ENCODE peak calls at places on chromosome 14, in nine cellular contexts. One of them, this sample, is unnamed.

GRCh38 chr14:76767681-76768055 is 6.4 kb downstream of the VASH1 start:
- DNase-seq in stomach: no peak
- DNase-seq in transverse colon: no peak
- DNase-seq in endothelial cell of umbilical vein: no peak
- DNase-seq in HepG2: no peak
- DNase-seq in Panc1: no peak
- DNase-seq in prostate gland: no peak
- DNase-seq in GM12878: no peak
- DNase-seq in GM23338: no peak
- DNase-seq in this sample: no peak

GRCh38 chr14:82385043-82385442 is 851.4 kb upstream of the SEL1L start:
- DNase-seq in stomach: no peak
- DNase-seq in transverse colon: no peak
- DNase-seq in endothelial cell of umbilical vein: no peak
- DNase-seq in HepG2: no peak
- DNase-seq in Panc1: no peak
- DNase-seq in prostate gland: peak; percentile 51
- DNase-seq in GM12878: no peak
- DNase-seq in GM23338: no peak
- DNase-seq in this sample: no peak

GRCh38 chr14:37466623-37467088 is 128.4 kb downstream of the FOXA1 start:
- DNase-seq in stomach: no peak
- DNase-seq in transverse colon: no peak
- DNase-seq in endothelial cell of umbilical vein: no peak
- DNase-seq in HepG2: peak; percentile 100
- DNase-seq in Panc1: no peak
- DNase-seq in prostate gland: no peak
- DNase-seq in GM12878: no peak
- DNase-seq in GM23338: no peak
- DNase-seq in this sample: no peak

GRCh38 chr14:103401223-103402214 is 16.3 kb downstream of the MARK3 start:
- DNase-seq in stomach: no peak
- DNase-seq in transverse colon: no peak
- DNase-seq in endothelial cell of umbilical vein: peak; percentile 79
- DNase-seq in HepG2: no peak
- DNase-seq in Panc1: no peak
- DNase-seq in prostate gland: no peak
- DNase-seq in GM12878: no peak
- DNase-seq in GM23338: peak; percentile 23
- DNase-seq in this sample: no peak

GRCh38 chr14:36346052-36346451 is 25.6 kb upstream of the MBIP start:
- DNase-seq in stomach: no peak
- DNase-seq in transverse colon: no peak
- DNase-seq in endothelial cell of umbilical vein: no peak
- DNase-seq in HepG2: no peak
- DNase-seq in Panc1: no peak
- DNase-seq in prostate gland: no peak
- DNase-seq in GM12878: no peak
- DNase-seq in GM23338: no peak
- DNase-seq in this sample: no peak

GRCh38 chr14:61570961-61571299 is 124.4 kb upstream of the HIF1A start:
- DNase-seq in stomach: no peak
- DNase-seq in transverse colon: no peak
- DNase-seq in endothelial cell of umbilical vein: no peak
- DNase-seq in HepG2: no peak
- DNase-seq in Panc1: no peak
- DNase-seq in prostate gland: no peak
- DNase-seq in GM12878: no peak
- DNase-seq in GM23338: no peak
- DNase-seq in this sample: no peak

GRCh38 chr14:31080060-31080459 is 53.9 kb upstream of the STRN3 start:
- DNase-seq in stomach: no peak
- DNase-seq in transverse colon: no peak
- DNase-seq in endothelial cell of umbilical vein: no peak
- DNase-seq in HepG2: no peak
- DNase-seq in Panc1: no peak
- DNase-seq in prostate gland: no peak
- DNase-seq in GM12878: no peak
- DNase-seq in GM23338: no peak
- DNase-seq in this sample: no peak

GRCh38 chr14:32980178-32980886 is 41.7 kb downstream of the NPAS3 start:
- DNase-seq in stomach: no peak
- DNase-seq in transverse colon: no peak
- DNase-seq in endothelial cell of umbilical vein: no peak
- DNase-seq in HepG2: no peak
- DNase-seq in Panc1: no peak
- DNase-seq in prostate gland: no peak
- DNase-seq in GM12878: no peak
- DNase-seq in GM23338: no peak
- DNase-seq in this sample: no peak

GRCh38 chr14:22391908-22392307 is 197.1 kb downstream of the DAD1 start:
- DNase-seq in stomach: peak; percentile 74
- DNase-seq in transverse colon: peak; percentile 39
- DNase-seq in endothelial cell of umbilical vein: peak; percentile 78
- DNase-seq in HepG2: peak; percentile 73
- DNase-seq in Panc1: no peak
- DNase-seq in prostate gland: peak; percentile 52
- DNase-seq in GM12878: peak; percentile 68
- DNase-seq in GM23338: peak; percentile 84
- DNase-seq in this sample: no peak

GRCh38 chr14:64861916-64862315 is 17.8 kb downstream of the SPTB start:
- DNase-seq in stomach: no peak
- DNase-seq in transverse colon: no peak
- DNase-seq in endothelial cell of umbilical vein: no peak
- DNase-seq in HepG2: no peak
- DNase-seq in Panc1: no peak
- DNase-seq in prostate gland: no peak
- DNase-seq in GM12878: no peak
- DNase-seq in GM23338: peak; percentile 37
- DNase-seq in this sample: no peak

GRCh38 chr14:36227802-36228201 is 51.3 kb upstream of the PTCSC3 start:
- DNase-seq in stomach: peak; percentile 37
- DNase-seq in transverse colon: peak; percentile 14
- DNase-seq in endothelial cell of umbilical vein: peak; percentile 53
- DNase-seq in HepG2: no peak
- DNase-seq in Panc1: no peak
- DNase-seq in prostate gland: no peak
- DNase-seq in GM12878: no peak
- DNase-seq in GM23338: no peak
- DNase-seq in this sample: no peak

GRCh38 chr14:90388437-90388836 is 8.4 kb upstream of the CALM1 start:
- DNase-seq in stomach: peak; percentile 40
- DNase-seq in transverse colon: peak; percentile 52
- DNase-seq in endothelial cell of umbilical vein: peak; percentile 26
- DNase-seq in HepG2: no peak
- DNase-seq in Panc1: no peak
- DNase-seq in prostate gland: no peak
- DNase-seq in GM12878: no peak
- DNase-seq in GM23338: peak; percentile 74
- DNase-seq in this sample: no peak
- TF ChIP-seq CTCF in stomach: no peak
- TF ChIP-seq CTCF in transverse colon: no peak
- TF ChIP-seq CTCF in endothelial cell of umbilical vein: no peak
- TF ChIP-seq CTCF in HepG2: no peak
- TF ChIP-seq CTCF in Panc1: no peak
- TF ChIP-seq CTCF in prostate gland: no peak
- TF ChIP-seq CTCF in GM12878: no peak
- TF ChIP-seq CTCF in GM23338: no peak
- TF ChIP-seq CTCF in this sample: no peak

GRCh38 chr14:68668028-68668427 is 124.8 kb downstream of the ZFP36L1 start:
- DNase-seq in stomach: no peak
- DNase-seq in transverse colon: no peak
- DNase-seq in endothelial cell of umbilical vein: no peak
- DNase-seq in HepG2: no peak
- DNase-seq in Panc1: no peak
- DNase-seq in prostate gland: no peak
- DNase-seq in GM12878: no peak
- DNase-seq in GM23338: no peak
- DNase-seq in this sample: no peak
- H3K36me3 ChIP-seq in stomach: no peaks in the 10 kb centered on the region
- H3K36me3 ChIP-seq in transverse colon: no peaks in the 10 kb centered on the region
- H3K36me3 ChIP-seq in endothelial cell of umbilical vein: no peaks in the 10 kb centered on the region
- H3K36me3 ChIP-seq in HepG2: no peaks in the 10 kb centered on the region
- H3K36me3 ChIP-seq in Panc1: no peaks in the 10 kb centered on the region
- H3K36me3 ChIP-seq in prostate gland: no peaks in the 10 kb centered on the region
- H3K36me3 ChIP-seq in GM12878: no peaks in the 10 kb centered on the region
- H3K36me3 ChIP-seq in GM23338: no peaks in the 10 kb centered on the region
- H3K36me3 ChIP-seq in this sample: no peaks in the 10 kb centered on the region

GRCh38 chr14:104795781-104796681 is 483 bp upstream of the AKT1 start:
- DNase-seq in stomach: peak; percentile 68
- DNase-seq in transverse colon: peak; percentile 68
- DNase-seq in endothelial cell of umbilical vein: no peak
- DNase-seq in HepG2: peak; percentile 60
- DNase-seq in Panc1: no peak
- DNase-seq in prostate gland: no peak
- DNase-seq in GM12878: no peak
- DNase-seq in GM23338: peak; percentile 54
- DNase-seq in this sample: no peak
- TF ChIP-seq POLR2AphosphoS5 in stomach: no peak
- TF ChIP-seq POLR2AphosphoS5 in transverse colon: peak; percentile 36
- TF ChIP-seq POLR2AphosphoS5 in endothelial cell of umbilical vein: peak; percentile 50
- TF ChIP-seq POLR2AphosphoS5 in HepG2: peak; percentile 26
- TF ChIP-seq POLR2AphosphoS5 in Panc1: no peak
- TF ChIP-seq POLR2AphosphoS5 in prostate gland: no peak
- TF ChIP-seq POLR2AphosphoS5 in GM12878: peak; percentile 36
- TF ChIP-seq POLR2AphosphoS5 in GM23338: peak; percentile 48
- TF ChIP-seq POLR2AphosphoS5 in this sample: peak; percentile 75

GRCh38 chr14:55611859-55612258 is 31.9 kb downstream of the KTN1 start:
- DNase-seq in stomach: no peak
- DNase-seq in transverse colon: no peak
- DNase-seq in endothelial cell of umbilical vein: no peak
- DNase-seq in HepG2: no peak
- DNase-seq in Panc1: no peak
- DNase-seq in prostate gland: no peak
- DNase-seq in GM12878: no peak
- DNase-seq in GM23338: no peak
- DNase-seq in this sample: no peak

GRCh38 chr14:55609681-55610080 is 29.7 kb downstream of the KTN1 start:
- DNase-seq in stomach: no peak
- DNase-seq in transverse colon: no peak
- DNase-seq in endothelial cell of umbilical vein: peak; percentile 49
- DNase-seq in HepG2: peak; percentile 13
- DNase-seq in Panc1: no peak
- DNase-seq in prostate gland: no peak
- DNase-seq in GM12878: no peak
- DNase-seq in GM23338: peak; percentile 56
- DNase-seq in this sample: no peak

GRCh38 chr14:55614304-55614703 is 34.3 kb downstream of the KTN1 start:
- DNase-seq in stomach: no peak
- DNase-seq in transverse colon: no peak
- DNase-seq in endothelial cell of umbilical vein: no peak
- DNase-seq in HepG2: no peak
- DNase-seq in Panc1: no peak
- DNase-seq in prostate gland: no peak
- DNase-seq in GM12878: no peak
- DNase-seq in GM23338: no peak
- DNase-seq in this sample: no peak

GRCh38 chr14:55607386-55607785 is 27.4 kb downstream of the KTN1 start:
- DNase-seq in stomach: no peak
- DNase-seq in transverse colon: no peak
- DNase-seq in endothelial cell of umbilical vein: peak; percentile 44
- DNase-seq in HepG2: no peak
- DNase-seq in Panc1: no peak
- DNase-seq in prostate gland: no peak
- DNase-seq in GM12878: no peak
- DNase-seq in GM23338: no peak
- DNase-seq in this sample: no peak

DNA sequence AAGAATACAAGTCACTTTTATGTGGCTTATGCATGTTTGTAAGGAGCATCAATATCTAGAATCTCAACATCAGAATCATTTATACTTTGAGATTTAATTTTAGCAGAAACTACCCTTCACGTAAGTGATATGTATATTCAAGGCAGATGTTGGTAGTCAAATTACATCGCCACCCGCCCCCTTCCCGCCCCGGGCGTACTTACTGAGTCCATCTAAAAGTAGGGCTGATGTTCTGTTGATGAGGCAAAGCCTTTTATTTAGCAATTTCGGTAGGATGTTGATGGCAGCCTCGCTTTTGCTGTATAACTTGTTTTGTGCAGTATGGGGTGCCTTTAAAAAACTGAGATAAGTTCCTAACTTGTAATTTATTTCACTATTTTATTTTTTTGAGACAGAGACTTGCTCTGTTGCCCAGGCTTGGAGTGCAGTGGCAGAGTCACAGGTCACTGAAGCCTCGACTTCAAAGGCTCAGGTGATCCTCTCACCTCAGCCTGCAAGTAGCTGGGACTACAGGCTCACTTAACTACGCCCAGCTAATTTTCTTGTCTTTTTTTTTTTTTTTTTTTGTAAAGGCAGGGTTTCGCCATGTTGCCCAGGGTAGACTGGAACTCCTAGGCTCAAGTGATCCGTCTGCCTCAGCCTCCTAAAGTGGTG is 30.8 kb downstream of the KTN1 start:
- DNase-seq in stomach: no peak
- DNase-seq in transverse colon: no peak
- DNase-seq in endothelial cell of umbilical vein: no peak
- DNase-seq in HepG2: no peak
- DNase-seq in Panc1: no peak
- DNase-seq in prostate gland: no peak
- DNase-seq in GM12878: no peak
- DNase-seq in GM23338: peak; percentile 49
- DNase-seq in this sample: no peak
- TF ChIP-seq CTCF in stomach: no peak
- TF ChIP-seq CTCF in transverse colon: no peak
- TF ChIP-seq CTCF in endothelial cell of umbilical vein: no peak
- TF ChIP-seq CTCF in HepG2: no peak
- TF ChIP-seq CTCF in Panc1: no peak
- TF ChIP-seq CTCF in prostate gland: no peak
- TF ChIP-seq CTCF in GM12878: no peak
- TF ChIP-seq CTCF in GM23338: no peak
- TF ChIP-seq CTCF in this sample: no peak

GRCh38 chr14:73477618-73478266 is 13.0 kb upstream of the RIOX1 start:
- DNase-seq in stomach: no peak
- DNase-seq in transverse colon: no peak
- DNase-seq in endothelial cell of umbilical vein: no peak
- DNase-seq in HepG2: no peak
- DNase-seq in Panc1: no peak
- DNase-seq in prostate gland: no peak
- DNase-seq in GM12878: peak; percentile 90
- DNase-seq in GM23338: no peak
- DNase-seq in this sample: no peak

GRCh38 chr14:73478684-73479083 is 12.0 kb upstream of the RIOX1 start:
- DNase-seq in stomach: no peak
- DNase-seq in transverse colon: no peak
- DNase-seq in endothelial cell of umbilical vein: no peak
- DNase-seq in HepG2: peak; percentile 83
- DNase-seq in Panc1: no peak
- DNase-seq in prostate gland: no peak
- DNase-seq in GM12878: no peak
- DNase-seq in GM23338: no peak
- DNase-seq in this sample: no peak

GRCh38 chr14:73472182-73473114 is 14.1 kb upstream of the NUMB start:
- DNase-seq in stomach: no peak
- DNase-seq in transverse colon: no peak
- DNase-seq in endothelial cell of umbilical vein: peak; percentile 77
- DNase-seq in HepG2: peak; percentile 64
- DNase-seq in Panc1: no peak
- DNase-seq in prostate gland: peak; percentile 23
- DNase-seq in GM12878: peak; percentile 57
- DNase-seq in GM23338: peak; percentile 86
- DNase-seq in this sample: no peak

GRCh38 chr14:73474952-73475351 is 15.8 kb upstream of the RIOX1 start:
- DNase-seq in stomach: no peak
- DNase-seq in transverse colon: no peak
- DNase-seq in endothelial cell of umbilical vein: no peak
- DNase-seq in HepG2: no peak
- DNase-seq in Panc1: no peak
- DNase-seq in prostate gland: no peak
- DNase-seq in GM12878: no peak
- DNase-seq in GM23338: no peak
- DNase-seq in this sample: no peak

GRCh38 chr14:73476451-73476905 is 14.3 kb upstream of the RIOX1 start:
- DNase-seq in stomach: no peak
- DNase-seq in transverse colon: no peak
- DNase-seq in endothelial cell of umbilical vein: no peak
- DNase-seq in HepG2: no peak
- DNase-seq in Panc1: no peak
- DNase-seq in prostate gland: no peak
- DNase-seq in GM12878: no peak
- DNase-seq in GM23338: no peak
- DNase-seq in this sample: no peak
- H3K36me3 ChIP-seq in stomach: no peaks in the 10 kb centered on the region
- H3K36me3 ChIP-seq in transverse colon: no peaks in the 10 kb centered on the region
- H3K36me3 ChIP-seq in endothelial cell of umbilical vein: no peaks in the 10 kb centered on the region
- H3K36me3 ChIP-seq in HepG2: no peaks in the 10 kb centered on the region
- H3K36me3 ChIP-seq in Panc1: no peaks in the 10 kb centered on the region
- H3K36me3 ChIP-seq in prostate gland: no peaks in the 10 kb centered on the region
- H3K36me3 ChIP-seq in GM12878: no peaks in the 10 kb centered on the region
- H3K36me3 ChIP-seq in GM23338: no peaks in the 10 kb centered on the region
- H3K36me3 ChIP-seq in this sample: no peaks in the 10 kb centered on the region

This sample was measured in vagina.